ENCODE peak calls at places on chromosomes 5 and 9, in ten cellular contexts. N is esophagus squamous epithelium, T is HFF-Myc, I is IMR-90, Z is body of pancreas, F is BJ, Q is A549, O is adrenal gland, M is heart right ventricle, S is PC-3. W is an unnamed sample.

GRCh38 chr5:173888473-173889135 is 455 bp downstream of the CPEB4 start:
- DNase-seq in N (no peak), T (no peak), I (peak; percentile 24), Z (peak; percentile 34), F (no peak), Q (no peak), O (no peak), M (peak; percentile 37), S (peak; percentile 40), W (no peak)

GRCh38 chr5:87121315-87122170 is 146.1 kb upstream of the RASA1 start:
- DNase-seq in N (no peak), T (peak; percentile 68), I (peak; percentile 91), Z (peak; percentile 5), F (peak; percentile 62), Q (peak; percentile 10), O (no peak), M (no peak), S (peak; percentile 96), W (peak; percentile 94)

GRCh38 chr5:142627371-142628217 is 58.3 kb downstream of the FGF1 start:
- DNase-seq in N (no peak), T (no peak), I (peak; percentile 35), Z (no peak), F (no peak), Q (no peak), O (no peak), M (no peak), S (no peak), W (no peak)

GRCh38 chr9:89002987-89003386 is 11.7 kb downstream of the S1PR3 start:
- DNase-seq in N (no peak), T (no peak), I (no peak), Z (no peak), F (no peak), Q (no peak), O (no peak), M (no peak), S (no peak), W (no peak)

GRCh38 chr5:169944115-169944514 is 36.2 kb downstream of the INSYN2B start:
- DNase-seq in N (no peak), T (no peak), I (no peak), Z (no peak), F (no peak), Q (no peak), O (no peak), M (no peak), S (no peak), W (no peak)

GRCh38 chr5:78518365-78519197 is 130.0 kb downstream of the LHFPL2 start:
- DNase-seq in N (no peak), T (peak; percentile 42), I (peak; percentile 96), Z (peak; percentile 68), F (peak; percentile 44), Q (peak; percentile 86), O (peak; percentile 66), M (peak; percentile 42), S (peak; percentile 73), W (peak; percentile 91)

GRCh38 chr5:87243161-87243877 is 24.4 kb upstream of the RASA1 start:
- DNase-seq in N (no peak), T (peak; percentile 14), I (peak; percentile 88), Z (no peak), F (peak; percentile 22), Q (no peak), O (no peak), M (no peak), S (peak; percentile 42), W (peak; percentile 73)

GRCh38 chr9:129523953-129524847 is 96.7 kb downstream of the C9orf50 start:
- DNase-seq in N (no peak), T (no peak), I (no peak), Z (no peak), F (no peak), Q (no peak), O (no peak), M (no peak), S (no peak), W (no peak)

GRCh38 chr9:122206118-122207046 is 22.4 kb downstream of the LHX6 start:
- DNase-seq in N (no peak), T (peak; percentile 25), I (peak; percentile 80), Z (no peak), F (peak; percentile 55), Q (no peak), O (no peak), M (no peak), S (peak; percentile 16), W (peak; percentile 76)

GRCh38 chr9:83062011-83062652 is 810 bp downstream of the RASEF start:
- DNase-seq in N (no peak), T (no peak), I (peak; percentile 18), Z (peak; percentile 92), F (no peak), Q (peak; percentile 62), O (no peak), M (no peak), S (peak; percentile 55), W (peak; percentile 45)

DNA sequence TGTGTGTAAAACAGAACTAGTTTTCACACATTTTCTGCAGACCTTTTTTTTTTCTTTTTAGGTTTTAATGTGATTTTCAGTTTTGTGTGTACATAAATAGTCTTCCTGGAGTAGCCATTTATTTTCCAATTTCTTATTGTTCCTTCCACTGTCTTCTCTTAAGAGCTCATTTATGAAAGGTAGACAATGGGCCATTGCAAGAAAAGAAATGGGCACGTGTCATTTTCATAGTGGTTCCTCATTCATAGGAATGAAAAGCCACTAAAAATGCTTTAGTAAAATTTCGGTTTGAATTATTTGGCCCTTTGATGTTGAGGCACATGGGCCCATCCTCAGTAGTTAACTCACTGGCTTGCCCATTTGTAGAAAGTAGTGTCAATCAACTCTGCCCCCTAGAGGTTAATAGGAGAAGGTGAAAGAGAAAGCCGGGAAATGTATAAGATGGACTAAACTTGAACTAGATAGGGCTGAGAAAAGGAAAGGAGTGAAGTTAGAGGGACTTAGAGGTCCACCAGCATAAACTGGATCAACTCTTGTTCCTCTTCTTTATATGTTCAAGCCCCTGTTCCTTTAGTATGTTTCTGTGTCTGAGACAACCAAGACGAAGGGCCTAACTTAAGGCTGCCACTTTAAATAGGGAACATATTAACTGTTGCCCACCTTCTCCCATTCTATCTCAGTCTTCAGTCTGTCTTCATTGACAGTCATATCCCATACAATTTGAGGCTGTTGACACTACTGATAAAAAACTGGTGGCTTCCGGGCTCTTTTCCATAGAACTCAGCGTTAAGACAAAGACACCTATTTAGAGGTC is 72.6 kb downstream of the SMARCA2 start:
- DNase-seq in N (no peak), T (no peak), I (peak; percentile 52), Z (no peak), F (no peak), Q (peak; percentile 42), O (no peak), M (no peak), S (peak; percentile 53), W (peak; percentile 59)
- TF ChIP-seq CTCF in N (peak; percentile 39), T (peak; percentile 66), I (peak; percentile 63), Z (peak; percentile 66), F (peak; percentile 60), Q (peak; percentile 57), O (peak; percentile 66), M (peak; percentile 65), S (peak; percentile 74), W (peak; percentile 69)

GRCh38 chr5:175659546-175660248 is 1.8 kb downstream of the HRH2 start:
- DNase-seq in N (no peak), T (no peak), I (no peak), Z (no peak), F (no peak), Q (no peak), O (no peak), M (no peak), S (no peak), W (no peak)
- H3K4me3 ChIP-seq in N (no peak overlapping the region), T (no peak overlapping the region), I (no peak overlapping the region), Z (no peak overlapping the region), F (no peak overlapping the region), Q (no peak overlapping the region), O (no peak overlapping the region), M (peak overlapping the region; percentile 68), S (no peak overlapping the region), W (no peak overlapping the region)

GRCh38 chr9:127105805-127106492 is 16.5 kb downstream of the ANGPTL2 start:
- DNase-seq in N (no peak), T (no peak), I (no peak), Z (no peak), F (no peak), Q (no peak), O (no peak), M (no peak), S (no peak), W (no peak)
- TF ChIP-seq CTCF in N (no peak), T (no peak), I (no peak), Z (no peak), F (no peak), Q (no peak), O (no peak), M (no peak), S (no peak), W (no peak)

GRCh38 chr5:155727512-155728145 is 599.3 kb upstream of the SGCD start:
- DNase-seq in N (no peak), T (no peak), I (no peak), Z (no peak), F (no peak), Q (peak; percentile 26), O (no peak), M (no peak), S (no peak), W (no peak)

GRCh38 chr5:155728146-155728856 is 598.7 kb upstream of the SGCD start:
- DNase-seq in N (no peak), T (no peak), I (peak; percentile 16), Z (peak; percentile 66), F (peak; percentile 2), Q (peak; percentile 71), O (peak; percentile 60), M (peak; percentile 68), S (no peak), W (peak; percentile 2)

GRCh38 chr5:155732587-155733376 is 594.2 kb upstream of the SGCD start:
- DNase-seq in N (no peak), T (no peak), I (no peak), Z (no peak), F (no peak), Q (no peak), O (no peak), M (no peak), S (no peak), W (no peak)

GRCh38 chr5:155728857-155729683 is 597.9 kb upstream of the SGCD start:
- DNase-seq in N (no peak), T (no peak), I (no peak), Z (no peak), F (no peak), Q (no peak), O (no peak), M (peak; percentile 48), S (no peak), W (no peak)

GRCh38 chr5:155729684-155730059 is 597.3 kb upstream of the SGCD start:
- DNase-seq in N (no peak), T (no peak), I (no peak), Z (peak; percentile 34), F (no peak), Q (no peak), O (peak; percentile 20), M (peak; percentile 75), S (no peak), W (no peak)
- H3K4me3 ChIP-seq in N (peak overlapping the region; percentile 42), T (no peak overlapping the region), I (no peak overlapping the region), Z (no peak overlapping the region), F (no peak overlapping the region), Q (no peak overlapping the region), O (no peak overlapping the region), M (peak overlapping the region; percentile 57), S (no peak overlapping the region), W (no peak overlapping the region)

GRCh38 chr5:175444060-175444904 is at the start of gene DRD1:
- DNase-seq in N (no peak), T (no peak), I (peak; percentile 21), Z (peak; percentile 62), F (no peak), Q (peak; percentile 70), O (peak; percentile 49), M (peak; percentile 36), S (peak; percentile 40), W (peak; percentile 47)
- TF ChIP-seq CTCF in N (peak; percentile 67), T (peak; percentile 62), I (peak; percentile 78), Z (no peak), F (peak; percentile 38), Q (peak; percentile 95), O (peak; percentile 78), M (peak; percentile 68), S (peak; percentile 66), W (peak; percentile 65)